ENCODE peak calls at places on chromosomes 5 and 9, in seven cellular contexts. J, U, Y, P, L, Z and B are unnamed samples.

GRCh38 chr9:93655621-93656425 is 79.4 kb downstream of the PHF2 start:
- DNase-seq in J (no peak), U (no peak), Y (no peak), P (no peak), L (no peak), Z (peak; percentile 35), B (peak; percentile 7)

GRCh38 chr9:76109953-76110352 is 219.5 kb downstream of the PCSK5 start:
- DNase-seq in J (no peak), U (peak; percentile 10), Y (no peak), P (no peak), L (no peak), Z (no peak), B (peak; percentile 45)

GRCh38 chr9:101999441-101999840 is 261.0 kb upstream of the GRIN3A start:
- DNase-seq in J (no peak), U (no peak), Y (no peak), P (no peak), L (no peak), Z (no peak), B (no peak)

GRCh38 chr5:149448831-149449714 is 70.0 kb upstream of the IL17B start:
- DNase-seq in J (no peak), U (no peak), Y (no peak), P (no peak), L (no peak), Z (no peak), B (no peak)

GRCh38 chr9:111945216-111945615 is 48.6 kb downstream of the UGCG start:
- DNase-seq in J (no peak), U (no peak), Y (no peak), P (no peak), L (no peak), Z (no peak), B (no peak)

GRCh38 chr5:159003045-159004030 is 96.4 kb downstream of the EBF1 start:
- DNase-seq in J (peak; percentile 13), U (peak; percentile 30), Y (peak; percentile 60), P (no peak), L (peak; percentile 36), Z (no peak), B (no peak)

GRCh38 chr9:112180387-112180881 is 5.3 kb upstream of the SUSD1 start:
- DNase-seq in J (no peak), U (peak; percentile 23), Y (peak; percentile 45), P (no peak), L (no peak), Z (no peak), B (peak; percentile 56)

GRCh38 chr5:51651476-51651875 is 268.2 kb downstream of the ISL1 start:
- DNase-seq in J (no peak), U (no peak), Y (no peak), P (no peak), L (no peak), Z (no peak), B (no peak)

GRCh38 chr9:113645224-113645971 is 181.9 kb downstream of the RGS3 start:
- DNase-seq in J (no peak), U (no peak), Y (no peak), P (no peak), L (no peak), Z (no peak), B (no peak)

GRCh38 chr9:83322438-83322837 is 215.8 kb downstream of the FRMD3 start:
- DNase-seq in J (no peak), U (no peak), Y (no peak), P (no peak), L (no peak), Z (no peak), B (no peak)

GRCh38 chr9:129904734-129905133 is 69.5 kb downstream of the USP20 start:
- DNase-seq in J (no peak), U (no peak), Y (no peak), P (no peak), L (no peak), Z (no peak), B (no peak)

GRCh38 chr9:29659014-29659413 is 2085.7 kb upstream of the C9orf72 start:
- DNase-seq in J (no peak), U (no peak), Y (no peak), P (no peak), L (no peak), Z (no peak), B (no peak)

GRCh38 chr5:157608972-157609565 is 33.5 kb upstream of the ADAM19 start:
- DNase-seq in J (no peak), U (no peak), Y (no peak), P (no peak), L (no peak), Z (no peak), B (no peak)

GRCh38 chr9:111178361-111179043 is 140.2 kb upstream of the LPAR1 start:
- DNase-seq in J (no peak), U (no peak), Y (no peak), P (peak; percentile 84), L (no peak), Z (no peak), B (no peak)

GRCh38 chr9:37619806-37620205 is 27.4 kb upstream of the TOMM5 start:
- DNase-seq in J (no peak), U (no peak), Y (no peak), P (no peak), L (no peak), Z (no peak), B (no peak)

GRCh38 chr9:82031538-82032280 is 43.1 kb downstream of the SPATA31D1 start:
- DNase-seq in J (no peak), U (peak; percentile 82), Y (no peak), P (peak; percentile 30), L (peak; percentile 68), Z (no peak), B (peak; percentile 89)

GRCh38 chr5:111299067-111299481 is 74.9 kb downstream of the CAMK4 start:
- DNase-seq in J (no peak), U (no peak), Y (no peak), P (no peak), L (no peak), Z (no peak), B (no peak)

GRCh38 chr9:119020284-119020683 is 349.0 kb downstream of the BRINP1 start:
- DNase-seq in J (no peak), U (no peak), Y (no peak), P (no peak), L (peak; percentile 19), Z (no peak), B (no peak)

GRCh38 chr5:127907907-127908306 is 175.7 kb upstream of the SLC12A2 start:
- DNase-seq in J (no peak), U (no peak), Y (no peak), P (no peak), L (no peak), Z (no peak), B (no peak)

GRCh38 chr5:96957125-96958041 is 21.5 kb downstream of the LNPEP start:
- DNase-seq in J (no peak), U (no peak), Y (no peak), P (no peak), L (no peak), Z (no peak), B (no peak)

GRCh38 chr5:96958977-96959376 is 23.1 kb downstream of the LNPEP start:
- DNase-seq in J (no peak), U (no peak), Y (no peak), P (no peak), L (no peak), Z (no peak), B (no peak)

GRCh38 chr5:96952118-96952750 is 16.4 kb downstream of the LNPEP start:
- DNase-seq in J (no peak), U (no peak), Y (no peak), P (no peak), L (no peak), Z (no peak), B (no peak)

DNA sequence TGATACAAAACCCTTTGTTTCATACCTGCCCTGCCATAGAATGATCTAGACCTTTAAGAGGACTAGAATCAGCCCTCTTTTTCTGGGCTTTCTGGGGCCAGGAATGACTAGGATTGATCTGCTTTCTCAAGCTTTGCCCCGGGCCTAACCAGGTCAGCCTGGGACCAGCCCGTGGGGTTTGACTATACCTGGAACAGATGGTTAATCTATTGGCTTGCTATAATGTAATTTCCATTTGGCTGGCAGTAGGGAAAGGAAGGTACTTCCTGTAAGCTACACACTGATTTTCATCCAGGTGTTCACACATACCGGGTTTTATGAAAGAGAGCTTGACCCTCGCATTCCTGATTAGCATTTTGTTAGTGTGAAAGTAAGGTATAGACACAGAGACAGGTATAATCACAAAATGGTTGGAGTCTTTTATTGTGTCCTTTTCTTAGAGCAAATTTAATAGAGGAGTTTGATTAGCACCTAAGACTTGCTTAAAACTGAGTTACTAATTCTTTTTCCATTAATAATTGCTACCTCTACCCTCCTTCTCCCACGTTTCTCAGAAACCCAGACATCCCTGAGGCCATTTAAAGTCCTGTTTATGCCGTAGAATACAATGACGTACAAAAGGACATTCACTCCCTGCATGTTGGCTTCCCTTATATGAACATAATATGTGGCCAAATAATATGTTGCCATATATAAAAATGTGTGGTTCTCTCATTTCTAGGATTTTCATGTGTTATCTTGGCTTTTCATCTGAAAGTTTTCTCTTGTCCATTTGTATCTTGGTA is 17.3 kb downstream of the LNPEP start:
- DNase-seq in J (no peak), U (no peak), Y (no peak), P (no peak), L (no peak), Z (no peak), B (no peak)
- H3K27ac ChIP-seq in J (no peak overlapping the region), U (no peak overlapping the region), Y (no peak overlapping the region), P (no peak overlapping the region), L (peak overlapping the region; percentile 93), Z (no peak overlapping the region), B (peak overlapping the region; percentile 22)

GRCh38 chr9:97038909-97039781 is at the start of gene CTSV:
- DNase-seq in J (peak; percentile 92), U (peak; percentile 97), Y (peak; percentile 59), P (peak; percentile 23), L (peak; percentile 80), Z (peak; percentile 91), B (peak; percentile 79)
- H3K27ac ChIP-seq in J (peak within 1 kb of the TSS; percentile 83), U (peak within 1 kb of the TSS; percentile 90), Y (no peak within 1 kb of the TSS), P (no peak within 1 kb of the TSS), L (no peak within 1 kb of the TSS), Z (peak within 1 kb of the TSS; percentile 32), B (no peak within 1 kb of the TSS)

DNA sequence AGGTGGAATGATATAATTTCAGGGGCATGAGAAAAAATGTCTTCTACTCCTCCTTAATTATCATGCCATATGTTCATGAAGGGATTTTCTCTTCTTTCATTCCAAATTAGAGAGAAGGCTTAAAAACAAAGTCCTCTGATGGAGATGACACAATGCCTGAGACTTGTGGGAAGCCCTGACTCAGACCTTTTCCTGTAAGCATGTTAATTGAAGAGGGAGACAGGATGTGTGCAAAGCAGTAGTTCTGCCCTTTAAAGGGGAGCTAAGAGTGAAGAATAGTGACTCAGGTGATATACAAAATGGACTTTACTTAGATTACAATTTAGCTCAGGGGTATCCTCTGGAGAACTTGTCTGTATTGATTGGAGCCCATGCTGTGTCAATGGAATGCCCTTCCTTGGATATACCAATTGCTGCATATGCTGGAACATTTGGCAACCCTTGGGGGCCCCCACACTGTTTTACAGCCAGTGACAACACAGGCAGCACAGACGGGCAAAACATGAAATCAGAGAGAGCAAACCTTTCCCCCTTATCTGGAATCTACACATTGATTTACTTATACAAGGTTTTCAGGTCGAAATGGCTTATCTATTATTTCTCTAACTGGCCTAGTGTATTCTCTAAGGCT is 81.3 kb downstream of the IZUMO3 start:
- DNase-seq in J (no peak), U (no peak), Y (no peak), P (no peak), L (no peak), Z (no peak), B (no peak)
- H3K27ac ChIP-seq in J (no peak overlapping the region), U (no peak overlapping the region), Y (no peak overlapping the region), P (no peak overlapping the region), L (no peak overlapping the region), Z (no peak overlapping the region), B (no peak overlapping the region)

DNA sequence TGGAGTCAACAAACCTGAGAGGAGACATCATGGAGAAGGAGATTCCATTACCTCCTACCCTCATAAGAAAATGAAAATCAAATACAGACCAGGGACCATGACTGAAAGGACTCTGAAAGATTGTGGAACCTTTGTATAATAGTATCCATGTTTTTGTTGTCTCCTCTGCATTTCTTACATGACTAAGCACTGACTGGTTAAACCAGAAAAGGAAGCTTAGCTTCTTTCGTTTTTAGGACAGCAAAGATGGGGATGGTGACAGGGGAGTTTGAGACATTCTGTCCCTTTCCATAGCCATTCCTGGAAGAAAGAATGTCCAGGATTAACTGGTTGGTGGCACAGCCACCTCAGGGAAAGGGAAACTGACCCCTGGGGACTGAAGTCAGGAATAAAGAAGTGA is 22.2 kb downstream of the ITGA1 start:
- DNase-seq in J (no peak), U (no peak), Y (no peak), P (no peak), L (no peak), Z (no peak), B (no peak)
- H3K27ac ChIP-seq in J (peak overlapping the region; percentile 39), U (no peak overlapping the region), Y (no peak overlapping the region), P (peak overlapping the region; percentile 78), L (no peak overlapping the region), Z (no peak overlapping the region), B (peak overlapping the region; percentile 67)